ENCODE peak calls at places on chromosomes 5 and 9, in four cellular contexts. One of them, this sample, is unnamed.

GRCh38 chr9:120711841-120712538 is 2.3 kb downstream of the MEGF9 start:
- DNase-seq in heart left ventricle: no peak
- DNase-seq in GM10248: no peak
- DNase-seq in bronchial epithelial cell: peak
- DNase-seq in this sample: no peak

GRCh38 chr9:82273121-82273520 is 284.5 kb downstream of the SPATA31D1 start:
- DNase-seq in heart left ventricle: no peak
- DNase-seq in GM10248: no peak
- DNase-seq in bronchial epithelial cell: peak
- DNase-seq in this sample: no peak

GRCh38 chr5:175052351-175052750 is 328.0 kb downstream of the MSX2 start:
- DNase-seq in heart left ventricle: no peak
- DNase-seq in GM10248: no peak
- DNase-seq in bronchial epithelial cell: no peak
- DNase-seq in this sample: no peak

GRCh38 chr9:127154390-127155191 is 32.2 kb upstream of the ANGPTL2 start:
- DNase-seq in heart left ventricle: peak
- DNase-seq in GM10248: peak
- DNase-seq in bronchial epithelial cell: no peak
- DNase-seq in this sample: peak

GRCh38 chr5:167513383-167513782 is 778.1 kb upstream of the WWC1 start:
- DNase-seq in heart left ventricle: no peak
- DNase-seq in GM10248: no peak
- DNase-seq in bronchial epithelial cell: no peak
- DNase-seq in this sample: no peak

GRCh38 chr9:4117835-4118610 is 181.8 kb downstream of the GLIS3 start:
- DNase-seq in heart left ventricle: no peak
- DNase-seq in GM10248: peak
- DNase-seq in bronchial epithelial cell: no peak
- DNase-seq in this sample: peak

GRCh38 chr9:5626727-5627634 is 1.9 kb upstream of the RIC1 start:
- DNase-seq in heart left ventricle: peak
- DNase-seq in GM10248: peak
- DNase-seq in bronchial epithelial cell: peak
- DNase-seq in this sample: peak

GRCh38 chr5:146337264-146337904 is 1.3 kb upstream of the POU4F3 start:
- DNase-seq in heart left ventricle: no peak
- DNase-seq in GM10248: no peak
- DNase-seq in bronchial epithelial cell: no peak
- DNase-seq in this sample: no peak

GRCh38 chr9:113738898-113739604 is 137.1 kb upstream of the ZNF618 start:
- DNase-seq in heart left ventricle: no peak
- DNase-seq in GM10248: no peak
- DNase-seq in bronchial epithelial cell: no peak
- DNase-seq in this sample: no peak

GRCh38 chr5:127958421-127959011 is 125.0 kb upstream of the SLC12A2 start:
- DNase-seq in heart left ventricle: no peak
- DNase-seq in GM10248: no peak
- DNase-seq in bronchial epithelial cell: no peak
- DNase-seq in this sample: no peak

GRCh38 chr5:168802337-168802736 is 223.2 kb upstream of the PANK3 start:
- DNase-seq in heart left ventricle: no peak
- DNase-seq in GM10248: no peak
- DNase-seq in bronchial epithelial cell: no peak
- DNase-seq in this sample: no peak

GRCh38 chr9:136728080-136728547 is 14.6 kb downstream of the LCN10 start:
- DNase-seq in heart left ventricle: peak
- DNase-seq in GM10248: peak
- DNase-seq in bronchial epithelial cell: peak
- DNase-seq in this sample: peak

GRCh38 chr5:141345327-141345726 is 1.7 kb downstream of the PCDHGA3 start:
- DNase-seq in heart left ventricle: no peak
- DNase-seq in GM10248: no peak
- DNase-seq in bronchial epithelial cell: no peak
- DNase-seq in this sample: no peak

GRCh38 chr5:151451626-151452520 is 4.5 kb downstream of the SLC36A1 start:
- DNase-seq in heart left ventricle: no peak
- DNase-seq in GM10248: peak
- DNase-seq in bronchial epithelial cell: peak
- DNase-seq in this sample: peak

GRCh38 chr5:121019112-121019511 is 555.0 kb downstream of the PRR16 start:
- DNase-seq in heart left ventricle: no peak
- DNase-seq in GM10248: no peak
- DNase-seq in bronchial epithelial cell: peak
- DNase-seq in this sample: no peak

GRCh38 chr9:70260007-70260443 is 1.2 kb downstream of the SMC5 start:
- DNase-seq in heart left ventricle: peak
- DNase-seq in GM10248: no peak
- DNase-seq in bronchial epithelial cell: no peak
- DNase-seq in this sample: no peak

GRCh38 chr9:68998812-68999211 is 15.1 kb downstream of the PRKACG start:
- DNase-seq in heart left ventricle: no peak
- DNase-seq in GM10248: no peak
- DNase-seq in bronchial epithelial cell: no peak
- DNase-seq in this sample: no peak

GRCh38 chr5:36606437-36607113 is at the start of gene SLC1A3:
- DNase-seq in heart left ventricle: peak
- DNase-seq in GM10248: peak
- DNase-seq in bronchial epithelial cell: peak
- DNase-seq in this sample: peak

GRCh38 chr5:158569534-158569933 is 530.2 kb downstream of the EBF1 start:
- DNase-seq in heart left ventricle: no peak
- DNase-seq in GM10248: no peak
- DNase-seq in bronchial epithelial cell: no peak
- DNase-seq in this sample: no peak

GRCh38 chr5:82334856-82335255 is 56.7 kb upstream of the RPS23 start:
- DNase-seq in heart left ventricle: no peak
- DNase-seq in GM10248: no peak
- DNase-seq in bronchial epithelial cell: no peak
- DNase-seq in this sample: no peak

GRCh38 chr5:11497651-11498050 is 406.6 kb downstream of the CTNND2 start:
- DNase-seq in heart left ventricle: no peak
- DNase-seq in GM10248: no peak
- DNase-seq in bronchial epithelial cell: peak
- DNase-seq in this sample: no peak

GRCh38 chr9:80020056-80020455 is 448.3 kb downstream of the TLE4 start:
- DNase-seq in heart left ventricle: no peak
- DNase-seq in GM10248: no peak
- DNase-seq in bronchial epithelial cell: no peak
- DNase-seq in this sample: no peak

GRCh38 chr9:110947645-110948044 is 90.6 kb downstream of the LPAR1 start:
- DNase-seq in heart left ventricle: no peak
- DNase-seq in GM10248: no peak
- DNase-seq in bronchial epithelial cell: no peak
- DNase-seq in this sample: no peak

GRCh38 chr5:57816108-57816507 is 333.5 kb upstream of the ACTBL2 start:
- DNase-seq in heart left ventricle: no peak
- DNase-seq in GM10248: no peak
- DNase-seq in bronchial epithelial cell: peak
- DNase-seq in this sample: no peak

GRCh38 chr9:13716620-13717019 is 437.1 kb upstream of the MPDZ start:
- DNase-seq in heart left ventricle: no peak
- DNase-seq in GM10248: no peak
- DNase-seq in bronchial epithelial cell: no peak
- DNase-seq in this sample: no peak

GRCh38 chr5:169190860-169191259 is 110.1 kb downstream of the SLIT3 start:
- DNase-seq in heart left ventricle: no peak
- DNase-seq in GM10248: no peak
- DNase-seq in bronchial epithelial cell: peak
- DNase-seq in this sample: no peak

GRCh38 chr5:80408475-80408875 is 611 bp downstream of the ZFYVE16 start:
- DNase-seq in heart left ventricle: peak
- DNase-seq in GM10248: peak
- DNase-seq in bronchial epithelial cell: peak
- DNase-seq in this sample: peak

GRCh38 chr5:88676637-88677481 is 206.1 kb downstream of the MEF2C start:
- DNase-seq in heart left ventricle: no peak
- DNase-seq in GM10248: no peak
- DNase-seq in bronchial epithelial cell: no peak
- DNase-seq in this sample: no peak

GRCh38 chr9:105073147-105073546 is 145.2 kb upstream of the ABCA1 start:
- DNase-seq in heart left ventricle: no peak
- DNase-seq in GM10248: no peak
- DNase-seq in bronchial epithelial cell: no peak
- DNase-seq in this sample: no peak

GRCh38 chr9:96173640-96174039 is 128.3 kb downstream of the HSD17B3 start:
- DNase-seq in heart left ventricle: no peak
- DNase-seq in GM10248: no peak
- DNase-seq in bronchial epithelial cell: no peak
- DNase-seq in this sample: no peak

GRCh38 chr9:96175001-96175400 is 127.0 kb downstream of the HSD17B3 start:
- DNase-seq in heart left ventricle: no peak
- DNase-seq in GM10248: no peak
- DNase-seq in bronchial epithelial cell: no peak
- DNase-seq in this sample: no peak

GRCh38 chr9:96177719-96178028 is 124.3 kb downstream of the HSD17B3 start:
- DNase-seq in heart left ventricle: no peak
- DNase-seq in GM10248: no peak
- DNase-seq in bronchial epithelial cell: no peak
- DNase-seq in this sample: no peak

GRCh38 chr9:96178153-96178552 is 123.8 kb downstream of the HSD17B3 start:
- DNase-seq in heart left ventricle: no peak
- DNase-seq in GM10248: no peak
- DNase-seq in bronchial epithelial cell: no peak
- DNase-seq in this sample: no peak

GRCh38 chr9:96176901-96177718 is 124.9 kb downstream of the HSD17B3 start:
- DNase-seq in heart left ventricle: peak
- DNase-seq in GM10248: no peak
- DNase-seq in bronchial epithelial cell: no peak
- DNase-seq in this sample: no peak
- TF ChIP-seq CTCF in heart left ventricle: no peak
- TF ChIP-seq CTCF in GM10248: no peak
- TF ChIP-seq CTCF in bronchial epithelial cell: no peak
- TF ChIP-seq CTCF in this sample: no peak

DNA sequence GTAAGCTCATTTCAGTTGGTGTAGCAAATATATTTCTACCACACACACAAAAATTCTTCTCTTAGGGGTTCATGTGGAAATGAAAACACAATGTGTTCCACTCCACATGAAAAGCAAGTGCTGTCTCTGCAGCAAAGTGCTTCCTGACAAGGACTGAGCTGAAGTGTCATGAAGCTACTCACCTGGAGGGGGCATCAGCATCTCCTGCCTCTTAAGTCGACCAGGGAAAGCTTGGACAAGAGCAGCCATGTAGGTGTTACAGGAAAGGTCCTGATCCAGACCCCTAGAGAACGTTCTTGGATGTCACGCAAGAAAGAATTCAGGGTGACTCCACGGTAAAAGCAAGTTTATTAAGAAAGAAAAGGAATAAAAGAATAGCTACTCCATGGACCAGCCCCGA is 62.8 kb downstream of the SV2C start:
- DNase-seq in heart left ventricle: no peak
- DNase-seq in GM10248: peak
- DNase-seq in bronchial epithelial cell: peak
- DNase-seq in this sample: peak
- TF ChIP-seq CTCF in heart left ventricle: no peak
- TF ChIP-seq CTCF in GM10248: peak
- TF ChIP-seq CTCF in bronchial epithelial cell: peak
- TF ChIP-seq CTCF in this sample: peak

GRCh38 chr5:138605254-138605972 is 30.2 kb upstream of the HSPA9 start:
- DNase-seq in heart left ventricle: no peak
- DNase-seq in GM10248: peak
- DNase-seq in bronchial epithelial cell: no peak
- DNase-seq in this sample: peak

GRCh38 chr5:138611295-138612220 is 36.4 kb upstream of the HSPA9 start:
- DNase-seq in heart left ventricle: no peak
- DNase-seq in GM10248: peak
- DNase-seq in bronchial epithelial cell: peak
- DNase-seq in this sample: no peak

GRCh38 chr5:138606378-138606777 is 31.2 kb upstream of the HSPA9 start:
- DNase-seq in heart left ventricle: no peak
- DNase-seq in GM10248: no peak
- DNase-seq in bronchial epithelial cell: no peak
- DNase-seq in this sample: no peak

GRCh38 chr5:138615461-138615860 is 40.3 kb upstream of the HSPA9 start:
- DNase-seq in heart left ventricle: no peak
- DNase-seq in GM10248: no peak
- DNase-seq in bronchial epithelial cell: no peak
- DNase-seq in this sample: no peak

DNA sequence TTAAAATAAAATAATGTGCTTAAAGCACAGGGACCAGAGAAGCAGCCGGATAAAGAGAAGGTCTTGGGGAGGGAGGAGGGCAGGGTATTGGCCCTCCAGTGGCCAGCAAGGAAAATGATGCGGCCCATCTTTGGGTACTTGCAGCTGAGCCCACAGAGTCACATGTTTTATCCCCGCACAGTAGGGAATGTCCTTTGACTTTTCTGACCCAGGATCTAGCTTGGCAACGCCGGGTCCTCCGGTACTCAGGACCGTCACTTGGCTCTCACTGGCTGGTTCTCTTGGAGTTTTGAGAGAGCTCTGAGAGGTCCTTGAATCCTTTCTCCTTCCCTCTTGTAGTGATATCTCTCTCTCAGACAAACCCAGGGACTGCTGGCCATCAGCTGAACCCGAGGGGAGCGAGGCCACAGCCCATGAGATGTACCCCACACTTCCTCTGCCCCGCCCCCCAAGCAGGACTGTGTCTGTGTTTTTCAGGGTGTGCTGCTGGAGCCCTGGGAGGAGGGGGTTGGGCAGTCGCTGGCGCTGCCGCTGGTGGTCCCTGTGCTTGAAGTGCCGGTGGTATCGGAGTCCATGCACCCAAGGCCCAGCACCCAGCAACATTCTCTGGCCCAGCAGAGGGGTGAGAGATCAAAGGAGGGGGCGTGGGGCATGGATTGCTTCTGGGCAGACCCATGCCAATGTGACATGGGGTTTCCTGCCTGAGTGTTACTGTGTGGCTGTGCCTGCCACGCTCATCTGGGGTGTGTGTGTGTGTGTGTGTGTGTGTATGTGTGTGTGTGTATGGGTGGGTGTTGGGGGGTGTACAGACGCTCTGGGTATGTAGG is 35.5 kb upstream of the HSPA9 start:
- DNase-seq in heart left ventricle: no peak
- DNase-seq in GM10248: no peak
- DNase-seq in bronchial epithelial cell: no peak
- DNase-seq in this sample: no peak
- TF ChIP-seq CTCF in heart left ventricle: no peak
- TF ChIP-seq CTCF in GM10248: peak
- TF ChIP-seq CTCF in bronchial epithelial cell: peak
- TF ChIP-seq CTCF in this sample: no peak

DNA sequence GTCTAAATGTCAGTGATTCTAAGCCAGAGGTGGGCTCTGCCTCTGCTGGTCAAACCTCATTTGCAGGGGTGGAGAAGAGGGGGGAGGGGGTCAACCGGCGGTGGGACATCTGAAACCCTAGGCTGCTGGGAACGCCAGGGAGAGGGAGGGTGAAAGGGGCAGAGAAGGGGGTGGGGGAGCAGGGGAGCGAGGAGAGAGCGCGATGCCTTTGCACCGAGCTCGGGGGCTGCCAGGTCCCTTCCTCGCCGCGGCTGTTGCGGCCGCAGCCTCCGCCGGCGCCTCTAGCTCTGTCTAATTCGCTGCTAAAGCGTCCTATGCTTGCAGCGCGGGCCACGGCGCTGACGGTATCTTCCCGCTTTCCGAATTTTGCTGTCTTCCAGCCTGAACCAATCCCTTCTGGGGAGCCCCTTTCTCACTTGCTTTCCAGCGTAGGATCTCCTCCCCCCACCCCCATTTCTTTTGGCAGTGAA is at the start of gene FGF10:
- DNase-seq in heart left ventricle: peak
- DNase-seq in GM10248: no peak
- DNase-seq in bronchial epithelial cell: no peak
- DNase-seq in this sample: no peak
- TF ChIP-seq CTCF in heart left ventricle: no peak
- TF ChIP-seq CTCF in GM10248: no peak
- TF ChIP-seq CTCF in bronchial epithelial cell: no peak
- TF ChIP-seq CTCF in this sample: no peak